ENCODE peak calls at places on chromosomes 7 and 10, in eight cellular contexts. F is A549, L is fibroblast of the aortic adventitia, A is foreskin fibroblast, W is AG09309, H is osteocyte, Z is transverse colon, V is choroid plexus epithelial cell. C is an unnamed sample.

GRCh38 chr10:103709341-103709920 is 145.9 kb downstream of the SH3PXD2A start:
- DNase-seq in F (no peak), L (peak; percentile 59), A (peak; percentile 80), W (no peak), H (no peak), Z (no peak), V (peak; percentile 47), C (peak; percentile 37)

GRCh38 chr7:100520138-100520537 is 18.9 kb upstream of the AGFG2 start:
- DNase-seq in F (no peak), L (no peak), A (no peak), W (no peak), H (no peak), Z (no peak), V (no peak), C (no peak)

GRCh38 chr7:68371985-68372384 is 1226.3 kb upstream of the AUTS2 start:
- DNase-seq in F (no peak), L (no peak), A (no peak), W (no peak), H (no peak), Z (no peak), V (no peak), C (no peak)

GRCh38 chr10:112981553-112981952 is 31.5 kb downstream of the TCF7L2 start:
- DNase-seq in F (no peak), L (no peak), A (no peak), W (peak; percentile 41), H (no peak), Z (no peak), V (no peak), C (peak; percentile 48)

GRCh38 chr7:133253522-133253882 is 624 bp downstream of the EXOC4 start:
- DNase-seq in F (peak; percentile 6), L (peak; percentile 21), A (peak; percentile 24), W (no peak), H (no peak), Z (peak; percentile 13), V (peak; percentile 37), C (no peak)

GRCh38 chr10:14588084-14588937 is 186.4 kb downstream of the FAM107B start:
- DNase-seq in F (peak; percentile 76), L (peak; percentile 88), A (peak; percentile 98), W (peak; percentile 95), H (no peak), Z (no peak), V (peak; percentile 92), C (peak; percentile 84)

GRCh38 chr10:127990846-127991542 is 84.1 kb downstream of the PTPRE start:
- DNase-seq in F (peak; percentile 22), L (peak; percentile 71), A (no peak), W (peak; percentile 80), H (no peak), Z (no peak), V (peak; percentile 98), C (peak; percentile 94)

GRCh38 chr10:14580933-14581332 is 193.8 kb downstream of the FAM107B start:
- DNase-seq in F (no peak), L (no peak), A (peak; percentile 64), W (no peak), H (no peak), Z (no peak), V (no peak), C (no peak)

GRCh38 chr10:44660271-44660670 is 250.9 kb upstream of the TMEM72 start:
- DNase-seq in F (no peak), L (peak; percentile 58), A (peak; percentile 52), W (no peak), H (no peak), Z (no peak), V (peak; percentile 45), C (peak; percentile 23)

GRCh38 chr7:140533394-140533872 is 54.1 kb upstream of the MKRN1 start:
- DNase-seq in F (no peak), L (no peak), A (peak; percentile 75), W (no peak), H (no peak), Z (no peak), V (peak; percentile 65), C (no peak)

GRCh38 chr10:122114156-122114747 is 125.3 kb downstream of the TACC2 start:
- DNase-seq in F (no peak), L (peak; percentile 43), A (peak; percentile 47), W (no peak), H (no peak), Z (peak; percentile 23), V (no peak), C (peak; percentile 20)

GRCh38 chr10:122112021-122112616 is 123.2 kb downstream of the TACC2 start:
- DNase-seq in F (peak; percentile 68), L (no peak), A (peak; percentile 76), W (no peak), H (no peak), Z (peak; percentile 20), V (peak; percentile 44), C (peak; percentile 52)

GRCh38 chr10:122113161-122113944 is 124.4 kb downstream of the TACC2 start:
- DNase-seq in F (peak; percentile 77), L (peak; percentile 75), A (peak; percentile 90), W (no peak), H (peak; percentile 90), Z (peak; percentile 75), V (peak; percentile 66), C (peak; percentile 71)

GRCh38 chr10:122115874-122116273 is 126.9 kb downstream of the TACC2 start:
- DNase-seq in F (no peak), L (no peak), A (peak; percentile 18), W (no peak), H (no peak), Z (no peak), V (no peak), C (no peak)

DNA sequence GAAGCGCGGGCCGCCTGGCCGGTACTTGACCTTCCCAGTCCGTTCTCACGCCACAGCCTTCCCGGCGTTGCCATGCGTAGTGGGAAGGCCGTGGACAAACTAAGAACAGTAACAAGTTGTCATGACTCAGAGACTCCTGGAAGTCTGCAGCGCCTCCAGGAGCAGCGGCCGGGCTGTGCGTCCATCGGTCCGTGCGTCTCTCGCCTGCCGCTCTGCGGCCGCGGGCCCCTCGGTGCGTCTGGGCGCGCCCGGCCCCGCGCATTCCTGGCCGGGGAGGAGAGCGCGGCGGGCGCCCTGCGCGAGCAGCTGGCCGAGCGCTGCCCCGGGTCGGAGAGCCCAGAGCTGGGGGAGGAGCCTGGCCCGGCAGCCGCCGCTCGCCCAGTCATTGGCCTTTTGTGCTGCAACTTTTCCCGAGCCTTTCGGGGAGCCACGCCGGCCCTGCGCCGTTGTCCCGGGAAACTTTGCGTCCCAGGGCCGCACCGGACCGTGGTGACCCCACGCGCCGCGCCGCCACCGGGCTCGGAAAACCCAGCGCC is 123.7 kb downstream of the TACC2 start:
- DNase-seq in F (peak; percentile 96), L (peak; percentile 95), A (peak; percentile 99), W (peak; percentile 87), H (peak; percentile 96), Z (peak; percentile 88), V (peak; percentile 93), C (peak; percentile 95)
- TF ChIP-seq CTCF in F (peak; percentile 62), L (peak; percentile 50), A (peak; percentile 41), W (peak; percentile 34), H (peak; percentile 59), Z (no peak), V (peak; percentile 56), C (peak; percentile 52)

GRCh38 chr10:130045091-130045652 is 65.5 kb downstream of the C10orf143 start:
- DNase-seq in F (peak; percentile 44), L (peak; percentile 43), A (peak; percentile 48), W (no peak), H (no peak), Z (no peak), V (no peak), C (no peak)
- TF ChIP-seq CTCF in F (peak; percentile 8), L (peak; percentile 52), A (peak; percentile 33), W (peak; percentile 59), H (no peak), Z (no peak), V (no peak), C (no peak)

GRCh38 chr7:74655324-74655723 is 2.2 kb upstream of the GTF2I start:
- DNase-seq in F (no peak), L (no peak), A (no peak), W (no peak), H (no peak), Z (no peak), V (peak; percentile 85), C (no peak)

GRCh38 chr7:74655785-74656420 is 1.6 kb upstream of the GTF2I start:
- DNase-seq in F (no peak), L (peak; percentile 10), A (peak; percentile 28), W (no peak), H (no peak), Z (no peak), V (peak; percentile 27), C (peak; percentile 37)

GRCh38 chr7:74657692-74658170 is at the start of gene GTF2I:
- DNase-seq in F (no peak), L (no peak), A (no peak), W (no peak), H (peak; percentile 88), Z (no peak), V (no peak), C (no peak)

GRCh38 chr7:74656911-74657691 is 417 bp upstream of the GTF2I start:
- DNase-seq in F (peak; percentile 98), L (peak; percentile 94), A (peak; percentile 99), W (peak; percentile 74), H (peak; percentile 99), Z (peak; percentile 99), V (peak; percentile 98), C (peak; percentile 98)

DNA sequence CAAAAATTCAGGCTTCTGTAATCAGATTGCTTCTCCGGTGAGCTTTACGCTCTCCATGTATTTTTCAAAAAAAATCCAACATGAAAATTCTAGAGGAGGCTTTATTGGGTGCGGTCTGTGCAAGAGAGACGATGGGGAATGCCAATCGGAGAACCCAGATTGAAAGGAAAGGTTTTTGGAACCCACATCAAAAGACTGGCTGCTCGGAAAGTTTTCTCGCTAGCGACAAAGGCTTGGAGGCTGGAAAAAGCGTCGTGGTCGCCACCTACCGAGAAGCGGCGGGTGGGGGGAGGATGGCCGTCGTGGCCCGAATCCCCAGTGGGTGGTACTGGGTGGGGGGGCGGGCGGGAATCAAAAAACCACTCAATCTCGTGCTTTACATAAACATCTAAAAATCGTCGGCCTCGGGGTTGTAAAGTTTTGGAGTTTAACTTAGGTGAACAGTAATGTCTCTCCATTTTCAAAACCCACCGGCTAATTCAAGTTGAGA is 1.1 kb upstream of the GTF2I start:
- DNase-seq in F (peak; percentile 45), L (peak; percentile 35), A (peak; percentile 62), W (no peak), H (no peak), Z (peak; percentile 66), V (peak; percentile 41), C (peak; percentile 43)
- TF ChIP-seq CTCF in F (peak; percentile 20), L (peak; percentile 12), A (no peak), W (no peak), H (peak; percentile 25), Z (no peak), V (peak; percentile 5), C (no peak)

GRCh38 chr7:98251844-98252639 is at the start of gene TECPR1:
- DNase-seq in F (peak; percentile 93), L (peak; percentile 86), A (peak; percentile 98), W (peak; percentile 47), H (peak; percentile 97), Z (peak; percentile 97), V (peak; percentile 89), C (peak; percentile 89)

GRCh38 chr7:98254516-98254915 is 2.5 kb upstream of the TECPR1 start:
- DNase-seq in F (no peak), L (no peak), A (no peak), W (no peak), H (no peak), Z (no peak), V (no peak), C (no peak)

GRCh38 chr7:98250789-98251188 is 1.2 kb downstream of the TECPR1 start:
- DNase-seq in F (no peak), L (no peak), A (no peak), W (no peak), H (no peak), Z (peak; percentile 25), V (no peak), C (no peak)

GRCh38 chr7:98251251-98251843 is 685 bp downstream of the TECPR1 start:
- DNase-seq in F (no peak), L (no peak), A (no peak), W (no peak), H (no peak), Z (peak; percentile 79), V (peak; percentile 52), C (no peak)

GRCh38 chr7:98252655-98253054 is 623 bp upstream of the TECPR1 start:
- DNase-seq in F (no peak), L (peak; percentile 18), A (no peak), W (no peak), H (no peak), Z (no peak), V (peak; percentile 11), C (no peak)
- TF ChIP-seq CTCF in F (no peak), L (no peak), A (no peak), W (no peak), H (no peak), Z (no peak), V (no peak), C (no peak)

C was measured in astrocyte of the spinal cord.